ENCODE peak calls at places on chromosome 17, in four cellular contexts. O is GM23248, C is heart left ventricle, E is suprapubic skin. K is an unnamed sample.

GRCh38 chr17:62791235-62792121 is 16.6 kb downstream of the MARCHF10 start:
- DNase-seq in C (no peak), O (peak; percentile 88), E (no peak), K (no peak)

GRCh38 chr17:4854181-4854681 is 21.1 kb downstream of the MINK1 start:
- DNase-seq in C (no peak), E (no peak), O (peak; percentile 34), K (no peak)

GRCh38 chr17:38777641-38778250 is 21.6 kb downstream of the PIP4K2B start:
- DNase-seq in O (peak; percentile 70), E (no peak), C (no peak), K (no peak)

GRCh38 chr17:71084219-71084618 is 914.9 kb downstream of the KCNJ2 start:
- DNase-seq in O (peak; percentile 35), E (no peak), C (no peak), K (no peak)

GRCh38 chr17:732788-733720 is 658 bp downstream of the TLCD3A start:
- DNase-seq in C (peak; percentile 39), O (peak; percentile 77), E (peak; percentile 71), K (no peak)

GRCh38 chr17:68085751-68086445 is 50.4 kb downstream of the KPNA2 start:
- DNase-seq in C (no peak), E (peak; percentile 26), O (no peak), K (no peak)

GRCh38 chr17:21173543-21173942 is 40.4 kb downstream of the TMEM11 start:
- DNase-seq in O (no peak), C (no peak), E (no peak), K (no peak)

GRCh38 chr17:12648498-12648897 is 17.2 kb upstream of the MYOCD start:
- DNase-seq in O (no peak), E (no peak), C (no peak), K (no peak)

GRCh38 chr17:35708951-35709350 is 22.5 kb upstream of the RASL10B start:
- DNase-seq in E (no peak), C (no peak), O (no peak), K (no peak)

GRCh38 chr17:79749156-79749815 is 18.5 kb downstream of the ENPP7 start:
- DNase-seq in E (no peak), O (peak; percentile 89), C (no peak), K (no peak)

GRCh38 chr17:68567581-68567980 is 33.6 kb downstream of the FAM20A start:
- DNase-seq in O (no peak), C (no peak), E (no peak), K (no peak)

GRCh38 chr17:14268264-14268663 is 31.6 kb upstream of the CDRT15 start:
- DNase-seq in C (no peak), E (no peak), O (no peak), K (no peak)

GRCh38 chr17:67754001-67754400 is 36.3 kb downstream of the NOL11 start:
- DNase-seq in C (no peak), E (no peak), O (no peak), K (no peak)

GRCh38 chr17:13176436-13176835 is 158.6 kb upstream of the ELAC2 start:
- DNase-seq in O (no peak), C (no peak), E (no peak), K (no peak)

GRCh38 chr17:78965369-78965982 is 14.2 kb downstream of the LGALS3BP start:
- DNase-seq in E (no peak), O (no peak), C (no peak), K (no peak)

GRCh38 chr17:63275318-63275967 is 170.7 kb downstream of the CYB561 start:
- DNase-seq in E (no peak), O (peak; percentile 98), C (no peak), K (no peak)

GRCh38 chr17:17710728-17711541 is 29.7 kb downstream of the RAI1 start:
- DNase-seq in O (peak; percentile 89), C (no peak), E (no peak), K (no peak)

GRCh38 chr17:56653877-56654276 is 60.4 kb downstream of the NOG start:
- DNase-seq in E (no peak), C (no peak), O (peak; percentile 64), K (peak; percentile 30)

GRCh38 chr17:17346428-17347233 is 43.5 kb downstream of the NT5M start:
- DNase-seq in C (no peak), E (peak; percentile 53), O (no peak), K (no peak)

GRCh38 chr17:17567631-17568030 is 23.9 kb downstream of the PEMT start:
- DNase-seq in E (no peak), O (no peak), C (peak; percentile 90), K (no peak)

GRCh38 chr17:1997587-1998425 is 27.3 kb downstream of the RTN4RL1 start:
- DNase-seq in E (peak; percentile 66), O (peak; percentile 44), C (no peak), K (no peak)

GRCh38 chr17:32914181-32914580 is 13.8 kb upstream of the TMEM98 start:
- DNase-seq in C (no peak), E (no peak), O (no peak), K (no peak)

GRCh38 chr17:48427598-48427997 is 2.4 kb downstream of the SKAP1 start:
- DNase-seq in C (no peak), O (peak; percentile 4), E (no peak), K (peak; percentile 67)

GRCh38 chr17:75850928-75851692 is 4.0 kb downstream of the WBP2 start:
- DNase-seq in O (no peak), C (peak; percentile 67), E (no peak), K (no peak)

GRCh38 chr17:77140878-77141767 is at the start of gene SEC14L1:
- DNase-seq in C (peak; percentile 69), O (peak; percentile 77), E (peak; percentile 85), K (peak; percentile 21)

GRCh38 chr17:20920813-20921199 is 122.0 kb downstream of the USP22 start:
- DNase-seq in O (peak; percentile 53), C (no peak), E (no peak), K (no peak)

GRCh38 chr17:560379-560935 is 154.2 kb downstream of the VPS53 start:
- DNase-seq in E (no peak), O (peak; percentile 83), C (no peak), K (no peak)

GRCh38 chr17:36881323-36881722 is 56.0 kb upstream of the LHX1 start:
- DNase-seq in C (no peak), E (no peak), O (no peak), K (no peak)

GRCh38 chr17:62625870-62626200 is 1.6 kb upstream of the MRC2 start:
- DNase-seq in C (peak; percentile 43), O (no peak), E (no peak), K (no peak)

GRCh38 chr17:45895304-45895968 is 1.1 kb downstream of the MAPT start:
- DNase-seq in E (peak; percentile 73), O (peak; percentile 27), C (no peak), K (no peak)
- H3K4me3 ChIP-seq in E (peak overlapping the region; percentile 71), O (peak overlapping the region; percentile 75), C (peak overlapping the region; percentile 80), K (peak overlapping the region; percentile 66)

DNA sequence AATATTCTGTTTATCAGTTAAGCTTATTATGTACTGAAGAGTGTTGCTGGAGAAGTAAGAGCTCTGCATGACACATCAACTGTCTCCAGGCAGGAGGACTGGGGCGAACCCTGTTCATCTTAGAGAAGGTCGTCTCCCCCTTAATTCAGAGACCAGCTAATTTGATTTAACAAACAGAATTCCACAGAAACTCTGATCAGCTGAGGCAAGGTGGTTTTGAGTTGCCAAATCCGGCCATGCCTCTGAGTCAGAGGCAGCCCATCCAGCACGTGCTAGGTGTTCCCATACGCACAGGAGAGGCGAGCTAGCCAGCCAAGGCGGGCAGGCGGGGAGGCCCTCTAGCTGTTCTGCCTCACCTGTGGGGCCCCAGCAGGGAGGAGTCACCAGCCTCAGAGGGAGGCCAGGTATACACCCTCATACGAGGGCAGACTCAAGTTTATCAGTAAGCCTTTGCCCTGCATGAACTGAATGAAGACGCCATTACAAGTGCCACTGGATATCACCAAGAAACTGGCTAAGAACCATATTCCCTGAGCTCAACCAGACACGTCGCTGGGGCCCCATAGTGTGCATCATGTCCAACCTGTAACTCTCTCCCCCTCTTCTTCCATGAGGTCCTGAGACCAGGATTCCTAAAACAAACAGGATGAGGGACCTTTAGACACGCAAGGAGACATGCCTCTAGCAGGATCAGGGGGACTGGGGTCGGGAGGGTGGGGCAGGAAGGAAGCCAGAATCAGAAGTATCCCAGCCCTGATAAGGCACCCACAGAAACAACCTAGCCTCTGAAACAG is 25.7 kb downstream of the STAT5A start:
- DNase-seq in E (no peak), C (no peak), O (no peak), K (no peak)
- H3K4me3 ChIP-seq in E (no peak overlapping the region), C (no peak overlapping the region), O (no peak overlapping the region), K (no peak overlapping the region)

GRCh38 chr17:81037783-81038733 is 3.1 kb downstream of the BAIAP2 start:
- DNase-seq in O (no peak), E (no peak), C (peak; percentile 47), K (no peak)

GRCh38 chr17:81037026-81037782 is 2.3 kb downstream of the BAIAP2 start:
- DNase-seq in C (peak; percentile 89), O (no peak), E (no peak), K (no peak)

GRCh38 chr17:81035389-81036127 is 607 bp downstream of the BAIAP2 start:
- DNase-seq in E (no peak), C (peak; percentile 37), O (peak; percentile 63), K (no peak)

GRCh38 chr17:81034779-81035388 is at the start of gene BAIAP2:
- DNase-seq in C (peak; percentile 98), E (peak; percentile 97), O (peak; percentile 98), K (peak; percentile 98)

GRCh38 chr17:81036128-81036891 is 1.4 kb downstream of the BAIAP2 start:
- DNase-seq in O (peak; percentile 49), E (no peak), C (peak; percentile 20), K (no peak)
- H3K4me3 ChIP-seq in O (peak overlapping the region; percentile 76), E (peak overlapping the region; percentile 78), C (peak overlapping the region; percentile 60), K (no peak overlapping the region)

GRCh38 chr17:7858487-7858832 is 657 bp downstream of the CYB5D1 start:
- DNase-seq in O (peak; percentile 92), C (peak; percentile 56), E (peak; percentile 82), K (peak; percentile 57)

GRCh38 chr17:7856081-7856791 is 1.1 kb downstream of the NAA38 start:
- DNase-seq in O (peak; percentile 66), E (peak; percentile 79), C (peak; percentile 86), K (peak; percentile 21)

GRCh38 chr17:7857724-7858486 is at the start of gene CYB5D1:
- DNase-seq in O (peak; percentile 98), C (peak; percentile 95), E (peak; percentile 96), K (peak; percentile 95)

GRCh38 chr17:7856840-7857723 is at the start of gene NAA38:
- DNase-seq in E (peak; percentile 99), O (peak; percentile 100), C (peak; percentile 98), K (peak; percentile 98)

DNA sequence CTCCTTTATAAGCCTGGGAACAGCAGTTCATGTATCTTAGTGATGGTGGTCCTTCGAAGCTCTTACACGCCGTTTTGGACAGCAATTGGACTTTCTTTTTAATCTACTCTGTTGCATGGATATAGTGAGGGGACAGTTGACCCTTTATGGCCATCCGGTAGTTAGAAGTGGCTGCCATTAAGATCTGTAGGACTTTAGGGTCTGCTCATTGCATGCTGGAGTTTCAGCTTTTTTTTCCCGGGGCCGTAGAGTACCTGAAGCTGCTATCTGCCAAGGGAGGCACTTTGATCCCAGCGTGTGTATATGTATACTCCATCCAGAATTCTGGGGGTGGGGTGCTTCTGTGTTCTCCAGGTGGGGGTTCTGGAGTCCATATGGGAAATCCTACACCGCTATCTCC is 1.2 kb downstream of the CYB5D1 start:
- DNase-seq in O (no peak), E (no peak), C (no peak), K (no peak)
- H3K4me3 ChIP-seq in O (peak overlapping the region; percentile 80), E (peak overlapping the region; percentile 71), C (peak overlapping the region; percentile 68), K (no peak overlapping the region)

K was measured in CD8-positive, alpha-beta memory T cell.